ENCODE peak calls at places on chromosomes 16 and 17, in five cellular contexts. One of them, this sample, is unnamed.

GRCh38 chr16:85629853-85630252 is 16.7 kb downstream of the GSE1 start:
- DNase-seq in H9: no peak
- DNase-seq in CD4-positive, CD25-positive, alpha-beta regulatory T cell: no peak
- DNase-seq in A549: no peak
- DNase-seq in keratinocyte: no peak
- DNase-seq in this sample: no peak

GRCh38 chr17:10549108-10549842 is at the start of gene MYH2:
- DNase-seq in CD4-positive, CD25-positive, alpha-beta regulatory T cell: no peak
- DNase-seq in A549: no peak
- DNase-seq in H9: peak; percentile 73
- DNase-seq in keratinocyte: no peak
- DNase-seq in this sample: no peak

GRCh38 chr16:30985401-30986128 is 558 bp downstream of the HSD3B7 start:
- DNase-seq in H9: peak; percentile 81
- DNase-seq in keratinocyte: no peak
- DNase-seq in A549: peak; percentile 65
- DNase-seq in CD4-positive, CD25-positive, alpha-beta regulatory T cell: no peak
- DNase-seq in this sample: no peak

GRCh38 chr17:77540975-77541374 is 400.2 kb downstream of the SEC14L1 start:
- DNase-seq in CD4-positive, CD25-positive, alpha-beta regulatory T cell: no peak
- DNase-seq in A549: no peak
- DNase-seq in H9: peak; percentile 73
- DNase-seq in keratinocyte: no peak
- DNase-seq in this sample: no peak

GRCh38 chr17:76390003-76390421 is 5.6 kb downstream of the SPHK1 start:
- DNase-seq in H9: peak; percentile 72
- DNase-seq in keratinocyte: no peak
- DNase-seq in CD4-positive, CD25-positive, alpha-beta regulatory T cell: no peak
- DNase-seq in A549: no peak
- DNase-seq in this sample: no peak

GRCh38 chr17:58755269-58755576 is 431 bp upstream of the PPM1E start:
- DNase-seq in A549: no peak
- DNase-seq in CD4-positive, CD25-positive, alpha-beta regulatory T cell: peak; percentile 3
- DNase-seq in keratinocyte: no peak
- DNase-seq in H9: no peak
- DNase-seq in this sample: no peak

GRCh38 chr17:17921192-17922082 is 50.8 kb downstream of the TOM1L2 start:
- DNase-seq in A549: peak; percentile 92
- DNase-seq in H9: peak; percentile 86
- DNase-seq in keratinocyte: peak; percentile 83
- DNase-seq in CD4-positive, CD25-positive, alpha-beta regulatory T cell: no peak
- DNase-seq in this sample: no peak

GRCh38 chr16:3957344-3957980 is 76.9 kb upstream of the CREBBP start:
- DNase-seq in keratinocyte: no peak
- DNase-seq in H9: no peak
- DNase-seq in A549: no peak
- DNase-seq in CD4-positive, CD25-positive, alpha-beta regulatory T cell: no peak
- DNase-seq in this sample: no peak

GRCh38 chr17:32323784-32324590 is 18.0 kb downstream of the C17orf75 start:
- DNase-seq in H9: no peak
- DNase-seq in CD4-positive, CD25-positive, alpha-beta regulatory T cell: peak; percentile 59
- DNase-seq in A549: no peak
- DNase-seq in keratinocyte: no peak
- DNase-seq in this sample: no peak

GRCh38 chr16:77221482-77221881 is 22.3 kb downstream of the SYCE1L start:
- DNase-seq in A549: no peak
- DNase-seq in CD4-positive, CD25-positive, alpha-beta regulatory T cell: no peak
- DNase-seq in H9: no peak
- DNase-seq in keratinocyte: no peak
- DNase-seq in this sample: no peak

GRCh38 chr16:4113358-4114256 is 2.6 kb downstream of the ADCY9 start:
- DNase-seq in keratinocyte: no peak
- DNase-seq in A549: no peak
- DNase-seq in CD4-positive, CD25-positive, alpha-beta regulatory T cell: no peak
- DNase-seq in H9: no peak
- DNase-seq in this sample: no peak

GRCh38 chr17:80842456-80843053 is 149.1 kb upstream of the CHMP6 start:
- DNase-seq in CD4-positive, CD25-positive, alpha-beta regulatory T cell: no peak
- DNase-seq in H9: no peak
- DNase-seq in keratinocyte: no peak
- DNase-seq in A549: no peak
- DNase-seq in this sample: no peak

GRCh38 chr17:47704116-47704515 is 10.2 kb downstream of the TBKBP1 start:
- DNase-seq in CD4-positive, CD25-positive, alpha-beta regulatory T cell: no peak
- DNase-seq in H9: no peak
- DNase-seq in keratinocyte: no peak
- DNase-seq in A549: no peak
- DNase-seq in this sample: no peak

GRCh38 chr16:71848622-71849021 is 2.8 kb downstream of the ATXN1L start:
- DNase-seq in CD4-positive, CD25-positive, alpha-beta regulatory T cell: no peak
- DNase-seq in A549: no peak
- DNase-seq in H9: no peak
- DNase-seq in keratinocyte: no peak
- DNase-seq in this sample: no peak

GRCh38 chr17:57406131-57406980 is 150.0 kb downstream of the MSI2 start:
- DNase-seq in CD4-positive, CD25-positive, alpha-beta regulatory T cell: no peak
- DNase-seq in H9: no peak
- DNase-seq in keratinocyte: no peak
- DNase-seq in A549: no peak
- DNase-seq in this sample: no peak
- H3K27ac ChIP-seq in CD4-positive, CD25-positive, alpha-beta regulatory T cell: no peak overlapping the region
- H3K27ac ChIP-seq in H9: no peak overlapping the region
- H3K27ac ChIP-seq in keratinocyte: no peak overlapping the region
- H3K27ac ChIP-seq in A549: no peak overlapping the region
- H3K27ac ChIP-seq in this sample: no peak overlapping the region

GRCh38 chr17:66426397-66427033 is 124.1 kb downstream of the PRKCA start:
- DNase-seq in A549: peak; percentile 59
- DNase-seq in CD4-positive, CD25-positive, alpha-beta regulatory T cell: peak; percentile 90
- DNase-seq in H9: peak; percentile 63
- DNase-seq in keratinocyte: no peak
- DNase-seq in this sample: no peak

GRCh38 chr17:66420961-66421371 is 118.6 kb downstream of the PRKCA start:
- DNase-seq in keratinocyte: no peak
- DNase-seq in A549: peak; percentile 29
- DNase-seq in CD4-positive, CD25-positive, alpha-beta regulatory T cell: no peak
- DNase-seq in H9: no peak
- DNase-seq in this sample: no peak

GRCh38 chr17:66425751-66426396 is 123.5 kb downstream of the PRKCA start:
- DNase-seq in A549: no peak
- DNase-seq in keratinocyte: no peak
- DNase-seq in CD4-positive, CD25-positive, alpha-beta regulatory T cell: no peak
- DNase-seq in H9: no peak
- DNase-seq in this sample: no peak

GRCh38 chr17:66423436-66423922 is 121.1 kb downstream of the PRKCA start:
- DNase-seq in keratinocyte: no peak
- DNase-seq in A549: no peak
- DNase-seq in CD4-positive, CD25-positive, alpha-beta regulatory T cell: no peak
- DNase-seq in H9: no peak
- DNase-seq in this sample: no peak

GRCh38 chr17:66422181-66422580 is 119.8 kb downstream of the PRKCA start:
- DNase-seq in H9: no peak
- DNase-seq in CD4-positive, CD25-positive, alpha-beta regulatory T cell: no peak
- DNase-seq in keratinocyte: no peak
- DNase-seq in A549: peak; percentile 33
- DNase-seq in this sample: no peak
- H3K27ac ChIP-seq in H9: no peak overlapping the region
- H3K27ac ChIP-seq in CD4-positive, CD25-positive, alpha-beta regulatory T cell: no peak overlapping the region
- H3K27ac ChIP-seq in keratinocyte: peak overlapping the region; percentile 40
- H3K27ac ChIP-seq in A549: peak overlapping the region; percentile 60
- H3K27ac ChIP-seq in this sample: no peak overlapping the region

GRCh38 chr17:33968350-33969044 is 286.6 kb upstream of the CCL2 start:
- DNase-seq in A549: peak; percentile 18
- DNase-seq in H9: peak; percentile 50
- DNase-seq in keratinocyte: no peak
- DNase-seq in CD4-positive, CD25-positive, alpha-beta regulatory T cell: peak; percentile 85
- DNase-seq in this sample: no peak
- H3K27ac ChIP-seq in A549: no peak overlapping the region
- H3K27ac ChIP-seq in H9: no peak overlapping the region
- H3K27ac ChIP-seq in keratinocyte: no peak overlapping the region
- H3K27ac ChIP-seq in CD4-positive, CD25-positive, alpha-beta regulatory T cell: no peak overlapping the region
- H3K27ac ChIP-seq in this sample: no peak overlapping the region

GRCh38 chr17:55584861-55585260 is 73.6 kb upstream of the SMIM36 start:
- DNase-seq in CD4-positive, CD25-positive, alpha-beta regulatory T cell: no peak
- DNase-seq in keratinocyte: no peak
- DNase-seq in H9: no peak
- DNase-seq in A549: no peak
- DNase-seq in this sample: no peak
- H3K27ac ChIP-seq in CD4-positive, CD25-positive, alpha-beta regulatory T cell: no peak overlapping the region
- H3K27ac ChIP-seq in keratinocyte: no peak overlapping the region
- H3K27ac ChIP-seq in H9: no peak overlapping the region
- H3K27ac ChIP-seq in A549: peak overlapping the region; percentile 46
- H3K27ac ChIP-seq in this sample: no peak overlapping the region

DNA sequence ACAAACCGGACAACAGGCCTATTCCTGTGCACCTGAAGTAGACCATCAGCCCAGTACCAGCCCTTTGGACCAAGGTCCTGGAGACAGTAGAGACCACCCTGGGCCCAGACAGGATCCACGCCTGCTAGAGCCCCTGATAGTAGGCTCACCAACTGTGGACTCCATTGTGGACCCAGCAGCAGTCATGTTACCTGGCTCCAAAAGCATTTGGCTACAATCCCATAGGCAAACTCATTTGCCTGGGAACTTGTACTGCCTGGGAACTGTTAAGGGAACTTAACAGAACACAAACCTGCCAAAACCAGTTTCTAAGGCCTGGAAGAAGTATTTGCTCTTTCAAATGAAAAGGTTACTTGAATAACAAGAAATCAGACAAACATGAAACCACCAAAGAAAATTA is 10.0 kb upstream of the ACSM1 start:
- DNase-seq in keratinocyte: no peak
- DNase-seq in H9: no peak
- DNase-seq in CD4-positive, CD25-positive, alpha-beta regulatory T cell: no peak
- DNase-seq in A549: no peak
- DNase-seq in this sample: no peak
- H3K27ac ChIP-seq in keratinocyte: no peak overlapping the region
- H3K27ac ChIP-seq in H9: no peak overlapping the region
- H3K27ac ChIP-seq in CD4-positive, CD25-positive, alpha-beta regulatory T cell: no peak overlapping the region
- H3K27ac ChIP-seq in A549: no peak overlapping the region
- H3K27ac ChIP-seq in this sample: no peak overlapping the region

This sample was measured in Panc1.